ENCODE peak calls at places on chromosomes 2 and 18, in six cellular contexts. One of them, this sample, is unnamed.
A peak's percentile ranks its signal among the peaks of the same experiment; 100 is the strongest.

GRCh38 chr18:67043276-67043675 is 439.4 kb upstream of the CDH19 start:
- DNase-seq in ecto neural progenitor cell: no peak
- DNase-seq in activated naive CD4-positive, alpha-beta T cell: no peak
- DNase-seq in erythroblast: no peak
- DNase-seq in CD8-positive, alpha-beta memory T cell: no peak
- DNase-seq in lower leg skin: no peak
- DNase-seq in this sample: no peak

GRCh38 chr2:26337298-26337697 is 8.6 kb upstream of the SELENOI start:
- DNase-seq in ecto neural progenitor cell: no peak
- DNase-seq in activated naive CD4-positive, alpha-beta T cell: no peak
- DNase-seq in erythroblast: no peak
- DNase-seq in CD8-positive, alpha-beta memory T cell: no peak
- DNase-seq in lower leg skin: no peak
- DNase-seq in this sample: no peak

GRCh38 chr2:181678033-181678586 is 2.2 kb downstream of the NEUROD1 start:
- DNase-seq in ecto neural progenitor cell: peak; percentile 91
- DNase-seq in activated naive CD4-positive, alpha-beta T cell: peak; percentile 33
- DNase-seq in erythroblast: peak; percentile 78
- DNase-seq in CD8-positive, alpha-beta memory T cell: peak; percentile 11
- DNase-seq in lower leg skin: peak; percentile 30
- DNase-seq in this sample: no peak

GRCh38 chr2:47031909-47032668 is 116.5 kb upstream of the MCFD2 start:
- DNase-seq in ecto neural progenitor cell: no peak
- DNase-seq in activated naive CD4-positive, alpha-beta T cell: no peak
- DNase-seq in erythroblast: no peak
- DNase-seq in CD8-positive, alpha-beta memory T cell: no peak
- DNase-seq in lower leg skin: no peak
- DNase-seq in this sample: no peak

GRCh38 chr2:134008837-134009236 is 245.0 kb upstream of the MGAT5 start:
- DNase-seq in ecto neural progenitor cell: no peak
- DNase-seq in activated naive CD4-positive, alpha-beta T cell: no peak
- DNase-seq in erythroblast: no peak
- DNase-seq in CD8-positive, alpha-beta memory T cell: no peak
- DNase-seq in lower leg skin: no peak
- DNase-seq in this sample: no peak

GRCh38 chr2:73933194-73933593 is 6.5 kb downstream of the DGUOK start:
- DNase-seq in ecto neural progenitor cell: no peak
- DNase-seq in activated naive CD4-positive, alpha-beta T cell: no peak
- DNase-seq in erythroblast: no peak
- DNase-seq in CD8-positive, alpha-beta memory T cell: no peak
- DNase-seq in lower leg skin: no peak
- DNase-seq in this sample: no peak

GRCh38 chr2:11738589-11739436 is 7.6 kb upstream of the LPIN1 start:
- DNase-seq in ecto neural progenitor cell: peak; percentile 73
- DNase-seq in activated naive CD4-positive, alpha-beta T cell: no peak
- DNase-seq in erythroblast: peak; percentile 43
- DNase-seq in CD8-positive, alpha-beta memory T cell: peak; percentile 12
- DNase-seq in lower leg skin: peak; percentile 83
- DNase-seq in this sample: no peak

GRCh38 chr2:128314348-128315121 is 4.1 kb downstream of the HS6ST1 start:
- DNase-seq in ecto neural progenitor cell: peak; percentile 45
- DNase-seq in activated naive CD4-positive, alpha-beta T cell: no peak
- DNase-seq in erythroblast: no peak
- DNase-seq in CD8-positive, alpha-beta memory T cell: no peak
- DNase-seq in lower leg skin: peak; percentile 12
- DNase-seq in this sample: no peak

GRCh38 chr18:65288908-65289307 is 461.9 kb upstream of the CDH7 start:
- DNase-seq in ecto neural progenitor cell: no peak
- DNase-seq in activated naive CD4-positive, alpha-beta T cell: no peak
- DNase-seq in erythroblast: no peak
- DNase-seq in CD8-positive, alpha-beta memory T cell: no peak
- DNase-seq in lower leg skin: no peak
- DNase-seq in this sample: no peak

GRCh38 chr2:140247451-140248205 is 1467.4 kb upstream of the NXPH2 start:
- DNase-seq in ecto neural progenitor cell: no peak
- DNase-seq in activated naive CD4-positive, alpha-beta T cell: no peak
- DNase-seq in erythroblast: no peak
- DNase-seq in CD8-positive, alpha-beta memory T cell: no peak
- DNase-seq in lower leg skin: no peak
- DNase-seq in this sample: no peak

GRCh38 chr18:3264362-3264761 is 2.4 kb downstream of the MYL12B start:
- DNase-seq in ecto neural progenitor cell: no peak
- DNase-seq in activated naive CD4-positive, alpha-beta T cell: no peak
- DNase-seq in erythroblast: peak; percentile 57
- DNase-seq in CD8-positive, alpha-beta memory T cell: no peak
- DNase-seq in lower leg skin: no peak
- DNase-seq in this sample: no peak

GRCh38 chr2:111134082-111134481 is 13.4 kb downstream of the BCL2L11 start:
- DNase-seq in ecto neural progenitor cell: no peak
- DNase-seq in activated naive CD4-positive, alpha-beta T cell: no peak
- DNase-seq in erythroblast: no peak
- DNase-seq in CD8-positive, alpha-beta memory T cell: no peak
- DNase-seq in lower leg skin: no peak
- DNase-seq in this sample: no peak

GRCh38 chr18:54528942-54529376 is 62.1 kb upstream of the DYNAP start:
- DNase-seq in ecto neural progenitor cell: no peak
- DNase-seq in activated naive CD4-positive, alpha-beta T cell: no peak
- DNase-seq in erythroblast: no peak
- DNase-seq in CD8-positive, alpha-beta memory T cell: no peak
- DNase-seq in lower leg skin: no peak
- DNase-seq in this sample: no peak

GRCh38 chr2:149902104-149902503 is 314.5 kb upstream of the MMADHC start:
- DNase-seq in ecto neural progenitor cell: no peak
- DNase-seq in activated naive CD4-positive, alpha-beta T cell: no peak
- DNase-seq in erythroblast: no peak
- DNase-seq in CD8-positive, alpha-beta memory T cell: no peak
- DNase-seq in lower leg skin: no peak
- DNase-seq in this sample: no peak

GRCh38 chr2:8633735-8634313 is 48.0 kb upstream of the ID2 start:
- DNase-seq in ecto neural progenitor cell: no peak
- DNase-seq in activated naive CD4-positive, alpha-beta T cell: no peak
- DNase-seq in erythroblast: no peak
- DNase-seq in CD8-positive, alpha-beta memory T cell: no peak
- DNase-seq in lower leg skin: no peak
- DNase-seq in this sample: no peak

GRCh38 chr2:162242586-162243304 is 500 bp downstream of the FAP start:
- DNase-seq in ecto neural progenitor cell: no peak
- DNase-seq in activated naive CD4-positive, alpha-beta T cell: no peak
- DNase-seq in erythroblast: no peak
- DNase-seq in CD8-positive, alpha-beta memory T cell: no peak
- DNase-seq in lower leg skin: no peak
- DNase-seq in this sample: no peak

GRCh38 chr18:30175061-30175574 is 867.4 kb downstream of the DSC3 start:
- DNase-seq in ecto neural progenitor cell: no peak
- DNase-seq in activated naive CD4-positive, alpha-beta T cell: no peak
- DNase-seq in erythroblast: no peak
- DNase-seq in CD8-positive, alpha-beta memory T cell: no peak
- DNase-seq in lower leg skin: no peak
- DNase-seq in this sample: no peak

GRCh38 chr2:215884741-215885140 is 128.6 kb downstream of the MREG start:
- DNase-seq in ecto neural progenitor cell: no peak
- DNase-seq in activated naive CD4-positive, alpha-beta T cell: no peak
- DNase-seq in erythroblast: no peak
- DNase-seq in CD8-positive, alpha-beta memory T cell: no peak
- DNase-seq in lower leg skin: no peak
- DNase-seq in this sample: no peak

GRCh38 chr18:46152808-46153617 is 48.8 kb downstream of the HAUS1 start:
- DNase-seq in ecto neural progenitor cell: peak; percentile 68
- DNase-seq in activated naive CD4-positive, alpha-beta T cell: no peak
- DNase-seq in erythroblast: peak; percentile 91
- DNase-seq in CD8-positive, alpha-beta memory T cell: no peak
- DNase-seq in lower leg skin: no peak
- DNase-seq in this sample: no peak

GRCh38 chr2:201733544-201733943 is 35.1 kb upstream of the MPP4 start:
- DNase-seq in ecto neural progenitor cell: no peak
- DNase-seq in activated naive CD4-positive, alpha-beta T cell: no peak
- DNase-seq in erythroblast: no peak
- DNase-seq in CD8-positive, alpha-beta memory T cell: no peak
- DNase-seq in lower leg skin: no peak
- DNase-seq in this sample: no peak